ENCODE peak calls at places on chromosomes 1 and 21, in four cellular contexts. Z is HepG2, U is GM12878, X is K562. L is an unnamed sample.

GRCh38 chr1:80509965-80510522 is 1290.7 kb upstream of the ADGRL2 start:
- DNase-seq in Z (no peak), U (no peak), X (no peak), L (peak)

GRCh38 chr1:24578846-24579245 is 23.0 kb downstream of the NCMAP start:
- DNase-seq in Z (no peak), U (no peak), X (no peak), L (no peak)

GRCh38 chr1:245051349-245052221 is 103.2 kb upstream of the KIF26B start:
- DNase-seq in Z (no peak), U (no peak), X (peak), L (peak)

GRCh38 chr1:177137814-177138213 is 26.7 kb downstream of the ASTN1 start:
- DNase-seq in Z (no peak), U (no peak), X (no peak), L (no peak)

GRCh38 chr21:45891388-45892155 is 90.0 kb upstream of the COL6A1 start:
- DNase-seq in Z (no peak), U (no peak), X (no peak), L (no peak)

GRCh38 chr1:160205974-160206369 is 788 bp downstream of the PEA15 start:
- DNase-seq in Z (no peak), U (no peak), X (peak), L (no peak)

GRCh38 chr1:186212574-186213224 is 162.4 kb downstream of the TPR start:
- DNase-seq in Z (peak), U (no peak), X (peak), L (peak)

GRCh38 chr1:20634065-20634593 is 871 bp downstream of the PINK1 start:
- DNase-seq in Z (no peak), U (peak), X (no peak), L (no peak)

GRCh38 chr1:247357062-247357780 is 25.6 kb upstream of the ZNF496 start:
- DNase-seq in Z (no peak), U (no peak), X (no peak), L (no peak)

GRCh38 chr1:3889952-3890351 is 10.1 kb downstream of the C1orf174 start:
- DNase-seq in Z (no peak), U (no peak), X (no peak), L (no peak)

GRCh38 chr1:5659606-5660005 is 332.6 kb downstream of the NPHP4 start:
- DNase-seq in Z (no peak), U (no peak), X (no peak), L (no peak)

GRCh38 chr1:172726740-172727139 is 67.8 kb downstream of the FASLG start:
- DNase-seq in Z (no peak), U (no peak), X (no peak), L (no peak)

GRCh38 chr1:24709748-24710416 is 35.4 kb upstream of the CLIC4 start:
- DNase-seq in Z (no peak), U (no peak), X (peak), L (no peak)

GRCh38 chr1:40998668-40999067 is 19.2 kb downstream of the CTPS1 start:
- DNase-seq in Z (no peak), U (no peak), X (no peak), L (no peak)

GRCh38 chr1:27120849-27121248 is 34.1 kb downstream of the SLC9A1 start:
- DNase-seq in Z (no peak), U (no peak), X (no peak), L (no peak)

DNA sequence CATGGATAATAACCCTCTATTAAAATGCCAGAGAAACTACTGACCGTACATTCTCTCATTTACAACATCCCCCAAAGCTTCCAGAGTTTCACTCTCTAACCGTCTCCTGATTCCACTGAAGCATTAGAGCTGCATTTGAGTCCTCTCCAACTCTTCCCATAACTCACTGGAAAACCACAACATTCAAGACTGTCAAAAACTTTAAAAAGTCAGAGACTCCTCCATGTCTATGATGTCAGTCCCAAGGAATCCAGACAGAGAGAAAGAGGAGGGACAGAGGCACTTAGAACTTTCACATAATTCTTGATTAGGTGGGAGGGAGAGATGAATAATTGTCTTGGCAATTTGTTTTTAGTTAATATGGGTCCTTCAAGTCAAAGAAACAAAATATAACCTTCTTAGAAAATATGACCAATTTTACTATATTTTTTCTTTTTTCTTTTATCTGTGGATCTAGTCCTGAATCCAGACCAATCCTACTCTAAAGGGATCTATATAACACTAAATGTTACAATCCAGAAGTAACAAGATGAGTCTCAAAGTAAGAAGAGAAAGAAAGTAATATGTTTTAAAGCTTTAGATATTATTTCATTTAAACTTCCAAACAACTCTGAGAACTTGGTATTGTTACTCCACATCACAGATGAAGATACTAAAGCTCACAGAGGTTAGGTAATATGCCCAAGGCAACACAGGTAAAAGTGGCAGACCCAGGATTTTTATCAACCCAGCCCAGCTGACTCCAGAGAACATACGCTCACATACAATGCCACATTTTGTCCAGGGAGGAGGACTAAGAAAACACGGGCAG is 23.8 kb downstream of the OTUD7B start:
- DNase-seq in Z (no peak), U (no peak), X (no peak), L (no peak)
- TF ChIP-seq CREB1 in Z (no peak), U (no peak), X (no peak), L (no peak)

GRCh38 chr1:64161347-64162080 is 41.9 kb upstream of the UBE2U start:
- DNase-seq in Z (no peak), U (no peak), X (no peak), L (no peak)
- TF ChIP-seq TCF7 in Z (no peak), U (no peak), X (no peak), L (no peak)

GRCh38 chr1:156366832-156367231 is 2.2 kb upstream of the RHBG start:
- DNase-seq in Z (no peak), U (no peak), X (no peak), L (no peak)

GRCh38 chr1:156365754-156366153 is 3.3 kb upstream of the RHBG start:
- DNase-seq in Z (no peak), U (no peak), X (no peak), L (no peak)

GRCh38 chr1:156368157-156368658 is 803 bp upstream of the RHBG start:
- DNase-seq in Z (peak), U (no peak), X (no peak), L (no peak)

GRCh38 chr1:156367386-156368156 is 1.4 kb upstream of the RHBG start:
- DNase-seq in Z (peak), U (no peak), X (no peak), L (no peak)

DNA sequence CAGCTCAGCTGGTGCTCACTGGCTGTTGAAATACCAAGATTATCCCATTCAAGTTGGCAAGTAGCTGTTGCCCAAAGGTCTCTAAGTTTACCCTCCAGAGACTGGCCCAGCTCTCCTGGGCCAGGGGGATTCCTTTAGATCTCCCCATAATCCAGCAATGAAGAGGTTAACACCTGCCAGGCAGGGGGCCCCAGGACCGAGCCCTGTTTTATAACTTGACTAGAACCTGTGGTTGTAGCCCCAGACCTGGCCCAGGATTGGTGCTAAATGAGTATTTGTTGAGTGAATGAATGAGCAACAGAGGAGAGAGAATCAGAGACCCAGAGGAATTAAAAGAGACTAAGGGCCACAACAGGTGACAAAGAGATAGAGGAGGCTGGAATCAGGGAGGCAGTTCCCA is 2.6 kb upstream of the RHBG start:
- DNase-seq in Z (no peak), U (no peak), X (no peak), L (no peak)
- TF ChIP-seq USF2 in Z (no peak), U (no peak), X (no peak), L (no peak)

DNA sequence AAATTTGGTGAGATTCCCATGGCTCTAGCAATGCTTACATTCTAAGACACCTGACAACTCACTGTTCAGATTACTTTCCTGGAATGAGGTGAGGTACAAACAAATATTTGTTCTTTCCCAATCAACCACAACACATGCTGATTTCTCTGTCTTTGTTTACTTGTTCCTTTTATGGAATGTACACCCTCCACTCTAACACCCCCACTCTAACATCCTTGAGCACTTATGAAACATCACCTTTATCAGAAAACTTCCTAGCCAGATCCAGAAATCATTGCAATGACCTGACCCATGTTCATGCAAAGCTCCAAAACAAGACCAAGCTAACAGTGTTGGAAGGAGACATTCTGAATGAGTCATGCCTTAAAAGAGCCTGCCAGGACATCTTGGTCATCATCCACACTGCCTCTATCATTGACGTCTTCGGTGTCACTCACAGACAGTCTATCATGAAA is 35.5 kb downstream of the HSD3B1 start:
- DNase-seq in Z (no peak), U (no peak), X (no peak), L (no peak)
- TF ChIP-seq CREB1 in Z (no peak), U (no peak), X (no peak), L (no peak)

GRCh38 chr1:235911300-235911662 is 44.6 kb upstream of the LYST start:
- DNase-seq in Z (no peak), U (no peak), X (no peak), L (no peak)

GRCh38 chr1:235907897-235908240 is 41.2 kb upstream of the LYST start:
- DNase-seq in Z (no peak), U (no peak), X (no peak), L (no peak)

GRCh38 chr1:235907187-235907896 is 40.6 kb upstream of the LYST start:
- DNase-seq in Z (no peak), U (no peak), X (no peak), L (no peak)

GRCh38 chr1:235910357-235911299 is 43.9 kb upstream of the LYST start:
- DNase-seq in Z (peak), U (no peak), X (no peak), L (peak)

DNA sequence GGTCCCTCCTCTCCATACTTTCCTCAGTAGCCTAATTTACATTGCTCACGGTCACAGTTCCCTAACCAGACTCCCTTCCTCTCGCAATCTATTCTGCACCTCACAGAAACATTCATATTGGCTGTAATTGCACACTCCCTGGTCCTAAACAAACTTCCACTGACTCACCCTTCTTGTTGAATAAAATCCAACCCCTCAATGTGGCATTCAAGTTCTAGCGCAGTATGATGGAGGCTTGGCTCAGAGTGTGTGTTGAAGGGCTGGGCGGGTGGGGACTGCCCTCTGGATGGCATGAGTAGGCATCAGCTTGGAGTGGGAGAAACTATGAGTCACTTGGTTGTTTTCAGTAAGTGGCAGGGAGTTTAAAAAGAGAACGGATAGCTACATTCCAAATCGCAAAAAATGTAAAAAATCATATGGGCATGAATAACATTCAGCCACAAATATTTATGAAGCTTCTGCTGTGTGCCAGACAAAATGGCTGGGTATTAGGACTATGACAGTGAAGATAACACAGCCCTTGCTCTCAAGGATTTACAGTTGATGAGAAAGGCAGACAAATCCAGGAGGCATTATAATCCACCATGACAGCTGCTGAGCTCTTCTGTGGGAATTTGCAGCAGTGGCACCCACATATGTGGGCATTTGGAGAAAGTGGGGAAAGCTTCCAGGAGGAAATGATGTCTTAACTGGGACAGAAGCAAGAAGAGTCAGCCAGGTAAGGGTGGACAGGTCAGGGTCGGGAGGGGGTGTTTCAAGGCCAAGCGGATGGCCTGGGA is 42.2 kb upstream of the LYST start:
- DNase-seq in Z (no peak), U (no peak), X (no peak), L (no peak)
- TF ChIP-seq TCF7 in Z (no peak), U (no peak), X (no peak), L (no peak)

GRCh38 chr21:35436899-35437298 is 387.8 kb upstream of the RUNX1 start:
- DNase-seq in Z (no peak), U (no peak), X (peak), L (no peak)

GRCh38 chr21:35438643-35439404 is 389.7 kb upstream of the RUNX1 start:
- DNase-seq in Z (no peak), U (peak), X (no peak), L (no peak)

GRCh38 chr21:35441868-35442582 is 392.9 kb upstream of the RUNX1 start:
- DNase-seq in Z (no peak), U (no peak), X (no peak), L (no peak)

DNA sequence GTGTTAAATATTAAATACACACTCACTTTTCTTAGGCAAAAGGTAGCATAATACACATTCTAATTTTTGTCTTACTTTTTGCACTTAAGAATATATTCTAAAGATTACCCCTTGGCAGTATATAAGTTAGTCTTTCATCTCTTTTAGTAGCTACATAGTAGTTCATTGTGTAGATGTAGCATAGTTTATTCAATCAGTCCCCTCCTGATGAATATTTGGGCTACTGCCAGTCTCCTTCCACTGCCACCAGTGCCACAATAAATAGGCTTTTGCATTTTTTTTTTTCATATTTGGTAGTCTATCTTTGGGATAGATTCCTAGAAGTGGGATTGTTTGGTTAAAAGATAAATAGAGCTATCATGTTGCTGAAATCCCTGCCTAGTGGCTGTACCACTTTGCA is 388.8 kb upstream of the RUNX1 start:
- DNase-seq in Z (no peak), U (no peak), X (no peak), L (no peak)
- TF ChIP-seq USF2 in Z (no peak), U (no peak), X (no peak), L (no peak)

GRCh38 chr1:114026797-114027196 is 47.5 kb downstream of the OLFML3 start:
- DNase-seq in Z (no peak), U (no peak), X (no peak), L (no peak)

GRCh38 chr1:114021665-114022099 is 42.4 kb downstream of the OLFML3 start:
- DNase-seq in Z (peak), U (no peak), X (no peak), L (no peak)

GRCh38 chr1:114025609-114026401 is 46.5 kb downstream of the OLFML3 start:
- DNase-seq in Z (no peak), U (no peak), X (no peak), L (no peak)

GRCh38 chr1:114024049-114024448 is 44.8 kb downstream of the OLFML3 start:
- DNase-seq in Z (no peak), U (no peak), X (no peak), L (peak)

DNA sequence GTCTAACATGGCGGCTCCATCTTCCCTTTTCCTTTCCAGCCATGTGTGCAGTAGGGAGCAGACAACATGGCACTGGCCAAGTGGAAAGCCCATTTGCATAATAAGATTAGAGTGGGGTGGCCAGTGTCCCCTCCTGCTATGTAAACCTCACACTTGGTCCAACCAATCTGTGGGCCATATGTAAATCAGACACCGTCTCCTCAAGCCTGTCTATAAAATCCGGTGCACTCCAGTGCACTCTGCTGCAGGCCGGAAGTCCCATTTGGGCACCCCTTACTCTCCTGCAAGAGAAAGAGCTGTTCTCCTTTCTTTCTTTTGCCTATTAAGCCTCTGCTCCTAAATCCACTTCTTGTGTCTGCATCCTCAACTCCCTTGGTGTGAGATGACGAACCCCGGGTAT is 44.1 kb downstream of the OLFML3 start:
- DNase-seq in Z (no peak), U (no peak), X (no peak), L (no peak)
- TF ChIP-seq CREB1 in Z (no peak), U (no peak), X (no peak), L (no peak)